ENCODE peak calls at places on chromosomes 2 and 18, in four cellular contexts. Q, P, C and G are unnamed samples.

GRCh38 chr2:235416816-235417499 is 76.9 kb upstream of the AGAP1 start:
- DNase-seq in Q (no peak), P (no peak), C (no peak), G (peak)

GRCh38 chr2:158912122-158912521 is 56.3 kb upstream of the TANC1 start:
- DNase-seq in Q (peak), P (no peak), C (no peak), G (no peak)

GRCh38 chr2:230937362-230937761 is 12.3 kb upstream of the GPR55 start:
- DNase-seq in Q (no peak), P (no peak), C (no peak), G (no peak)

GRCh38 chr2:57497489-57498096 is 549.0 kb upstream of the VRK2 start:
- DNase-seq in Q (peak), P (peak), C (no peak), G (peak)

GRCh38 chr2:26757873-26758789 is 6.0 kb upstream of the SLC35F6 start:
- DNase-seq in Q (peak), P (peak), C (no peak), G (peak)

GRCh38 chr2:155377178-155377780 is 678.8 kb downstream of the KCNJ3 start:
- DNase-seq in Q (no peak), P (no peak), C (no peak), G (peak)

GRCh38 chr2:96540136-96540535 is 3.6 kb downstream of the ARID5A start:
- DNase-seq in Q (no peak), P (no peak), C (no peak), G (no peak)

GRCh38 chr18:47184419-47185050 is 8.4 kb upstream of the IER3IP1 start:
- DNase-seq in Q (peak), P (no peak), C (no peak), G (no peak)